ENCODE peak calls at places on chromosome 12, in four cellular contexts. E is HCT116, K is K562, Q is HepG2. D is an unnamed sample.

GRCh38 chr12:15544589-15544988 is 222.3 kb downstream of the PTPRO start:
- DNase-seq in Q (no peak), K (no peak), E (no peak), D (no peak)

GRCh38 chr12:101761347-101761746 is 22.1 kb upstream of the SYCP3 start:
- DNase-seq in Q (no peak), K (no peak), E (no peak), D (no peak)

GRCh38 chr12:87428701-87429277 is 600.4 kb downstream of the C12orf50 start:
- DNase-seq in Q (no peak), E (no peak), K (no peak), D (no peak)

GRCh38 chr12:59164991-59165718 is 244.9 kb upstream of the LRIG3 start:
- DNase-seq in K (peak; percentile 4), Q (peak; percentile 13), E (peak; percentile 16), D (peak; percentile 93)

GRCh38 chr12:32679091-32679909 is at the start of gene DNM1L:
- DNase-seq in K (peak; percentile 95), Q (peak; percentile 93), E (peak; percentile 92), D (peak; percentile 98)

GRCh38 chr12:68031881-68032739 is 42.9 kb downstream of the IFNG-AS1 start:
- DNase-seq in Q (no peak), K (no peak), E (no peak), D (no peak)

GRCh38 chr12:29146201-29146600 is 2.9 kb upstream of the FAR2 start:
- DNase-seq in E (no peak), Q (no peak), K (peak; percentile 34), D (no peak)

GRCh38 chr12:53795927-53796326 is 44.1 kb upstream of the CISTR start:
- DNase-seq in Q (no peak), K (no peak), E (no peak), D (no peak)

GRCh38 chr12:132238487-132239248 is 90.7 kb downstream of the GALNT9 start:
- DNase-seq in E (no peak), Q (no peak), K (no peak), D (no peak)

GRCh38 chr12:48349471-48349870 is 1.2 kb downstream of the ZNF641 start:
- DNase-seq in E (no peak), Q (no peak), K (no peak), D (no peak)

GRCh38 chr12:79420146-79420618 is 270.6 kb downstream of the PAWR start:
- DNase-seq in Q (peak; percentile 73), K (no peak), E (peak; percentile 45), D (peak; percentile 18)

GRCh38 chr12:76863005-76863670 is 15.7 kb downstream of the CSRP2 start:
- DNase-seq in Q (no peak), E (no peak), K (no peak), D (no peak)

GRCh38 chr12:89319111-89319510 is 33.2 kb downstream of the DUSP6 start:
- DNase-seq in Q (no peak), K (no peak), E (no peak), D (no peak)

GRCh38 chr12:25549120-25549519 is 4.0 kb downstream of the LMNTD1 start:
- DNase-seq in E (no peak), K (no peak), Q (no peak), D (no peak)

GRCh38 chr12:21831671-21832357 is 57.3 kb upstream of the KCNJ8 start:
- DNase-seq in E (no peak), K (no peak), Q (no peak), D (no peak)

GRCh38 chr12:131049569-131050339 is 96.0 kb downstream of the ADGRD1 start:
- DNase-seq in E (no peak), Q (no peak), K (no peak), D (no peak)

GRCh38 chr12:131711551-131712205 is 788 bp downstream of the SFSWAP start:
- DNase-seq in Q (no peak), E (no peak), K (peak; percentile 29), D (no peak)

GRCh38 chr12:50275545-50275944 is 7.8 kb downstream of the LIMA1 start:
- DNase-seq in E (no peak), K (peak; percentile 79), Q (no peak), D (no peak)

GRCh38 chr12:21773263-21773741 is 1.2 kb downstream of the KCNJ8 start:
- DNase-seq in Q (no peak), E (peak; percentile 3), K (peak; percentile 75), D (no peak)

GRCh38 chr12:11795910-11796459 is 146.5 kb downstream of the ETV6 start:
- DNase-seq in E (peak; percentile 64), K (peak; percentile 21), Q (peak; percentile 70), D (no peak)

GRCh38 chr12:116121453-116121871 is 156.0 kb downstream of the MED13L start:
- DNase-seq in Q (no peak), K (no peak), E (no peak), D (no peak)

GRCh38 chr12:116122639-116123038 is 154.9 kb downstream of the MED13L start:
- DNase-seq in Q (no peak), K (no peak), E (no peak), D (no peak)

GRCh38 chr12:116113398-116114130 is 163.9 kb downstream of the MED13L start:
- DNase-seq in K (no peak), Q (no peak), E (no peak), D (peak; percentile 57)

GRCh38 chr12:116116650-116117424 is 160.7 kb downstream of the MED13L start:
- DNase-seq in Q (no peak), K (no peak), E (no peak), D (no peak)
- TF ChIP-seq JUND in Q (no peak), K (no peak), E (no peak), D (no peak)

DNA sequence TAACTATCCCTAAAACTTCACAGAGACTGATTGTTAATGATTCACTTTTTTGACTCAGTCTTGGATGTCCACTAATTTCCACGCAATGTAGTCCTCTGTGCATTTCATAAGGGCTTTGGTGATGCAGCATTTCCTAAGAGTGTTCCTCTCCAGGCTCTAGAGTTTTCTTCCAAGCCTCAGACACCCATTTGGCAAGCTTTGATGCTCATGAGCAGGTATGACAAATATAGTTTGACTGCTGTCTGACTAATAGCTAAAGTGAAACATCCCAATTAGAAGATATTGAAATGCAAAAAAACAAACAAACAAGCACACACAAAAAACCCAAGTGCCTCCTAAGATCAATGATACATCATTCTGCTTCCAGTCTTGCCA is 1.5 kb upstream of the VAMP1 start:
- DNase-seq in E (no peak), Q (no peak), K (no peak), D (no peak)
- TF ChIP-seq JUND in E (no peak), Q (no peak), K (no peak), D (no peak)

GRCh38 chr12:12907552-12907951 is 16.2 kb downstream of the GPRC5A start:
- DNase-seq in E (no peak), Q (no peak), K (no peak), D (no peak)

GRCh38 chr12:12902036-12902435 is 10.7 kb downstream of the GPRC5A start:
- DNase-seq in Q (no peak), K (no peak), E (no peak), D (no peak)

GRCh38 chr12:12900786-12901157 is 9.4 kb downstream of the GPRC5A start:
- DNase-seq in E (no peak), K (no peak), Q (no peak), D (no peak)

GRCh38 chr12:12901158-12901791 is 9.9 kb downstream of the GPRC5A start:
- DNase-seq in E (no peak), K (no peak), Q (peak; percentile 37), D (no peak)

GRCh38 chr12:12903642-12904609 is 12.6 kb downstream of the GPRC5A start:
- DNase-seq in K (no peak), Q (peak; percentile 58), E (peak; percentile 85), D (no peak)
- TF ChIP-seq JUND in K (no peak), Q (no peak), E (peak; percentile 86), D (no peak)

GRCh38 chr12:124055066-124055465 is 82.1 kb downstream of the ZNF664 start:
- DNase-seq in Q (no peak), E (no peak), K (no peak), D (no peak)

GRCh38 chr12:124053855-124054254 is 80.8 kb downstream of the ZNF664 start:
- DNase-seq in Q (peak; percentile 52), E (peak; percentile 12), K (peak; percentile 46), D (peak; percentile 26)

GRCh38 chr12:124059752-124060151 is 86.7 kb downstream of the ZNF664 start:
- DNase-seq in Q (no peak), E (no peak), K (no peak), D (no peak)

GRCh38 chr12:124057691-124058090 is 84.7 kb downstream of the ZNF664 start:
- DNase-seq in E (no peak), Q (no peak), K (no peak), D (no peak)
- TF ChIP-seq JUND in E (no peak), Q (no peak), K (no peak), D (no peak)

DNA sequence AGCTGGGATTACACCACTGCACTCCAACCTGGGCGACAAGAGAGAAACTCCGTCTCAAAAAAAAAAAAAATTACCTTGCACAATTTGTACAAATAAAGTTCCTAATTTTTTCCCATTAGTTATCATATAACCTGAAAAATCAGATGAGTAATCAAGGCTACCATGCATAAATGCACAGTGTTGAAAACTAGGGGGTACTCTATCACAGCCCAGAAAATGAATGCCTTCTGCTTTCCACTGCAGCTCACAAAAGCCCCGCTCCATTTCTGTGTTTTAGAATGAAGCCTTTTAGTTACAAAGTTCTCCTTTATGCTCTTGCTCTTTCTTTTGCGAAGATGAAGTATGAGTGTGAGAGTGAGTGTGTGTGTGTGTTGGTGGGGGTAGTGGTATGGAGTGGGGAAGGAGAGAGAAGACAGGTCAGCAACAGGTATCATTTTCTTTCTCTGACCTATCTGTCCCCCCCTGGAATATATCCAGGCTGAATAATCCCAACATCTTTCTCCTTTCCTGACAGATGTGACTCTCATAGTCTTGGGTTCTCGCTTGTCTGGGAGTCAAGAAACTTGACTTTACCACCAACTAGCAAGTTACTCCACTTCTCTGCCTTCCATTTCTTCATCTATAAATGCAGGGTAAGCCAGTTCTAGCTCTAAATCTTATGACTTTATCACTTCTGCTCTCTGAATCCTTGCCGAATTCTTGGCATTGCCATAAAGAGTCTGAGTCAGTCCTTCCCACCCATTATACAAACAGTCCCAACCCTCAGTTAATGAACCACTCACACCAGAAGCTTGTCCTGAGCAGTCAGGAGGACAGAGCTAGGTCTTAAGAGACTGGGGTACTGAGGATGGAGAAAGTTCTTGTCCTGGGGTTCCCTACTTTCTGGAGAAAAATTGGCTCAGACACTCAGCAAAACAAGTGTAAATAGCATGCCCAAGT is 16.1 kb downstream of the BIN2 start:
- DNase-seq in Q (no peak), E (peak; percentile 35), K (peak; percentile 15), D (no peak)
- TF ChIP-seq JUND in Q (no peak), E (peak; percentile 29), K (no peak), D (no peak)